ENCODE peak calls at places on chromosomes 4 and X, in six cellular contexts. Y is heart left ventricle, R is endodermal cell, Z is GM13976, W is stomach, G is osteocyte. C is an unnamed sample.

GRCh38 chrX:112536544-112536943 is 143.2 kb downstream of the LHFPL1 start:
- DNase-seq in G (no peak), R (peak), Y (no peak), Z (no peak), W (no peak), C (no peak)

GRCh38 chrX:137212078-137212632 is 178.4 kb upstream of the GPR101 start:
- DNase-seq in G (no peak), R (no peak), Y (no peak), Z (no peak), W (no peak), C (no peak)

GRCh38 chr4:105895609-105896460 is 564 bp downstream of the NPNT start:
- DNase-seq in Z (peak), G (no peak), W (no peak), R (peak), Y (peak), C (peak)

GRCh38 chr4:46016306-46016705 is 107.5 kb downstream of the GABRG1 start:
- DNase-seq in Y (no peak), G (no peak), Z (no peak), R (no peak), W (no peak), C (no peak)

GRCh38 chr4:156442961-156443360 is 489.3 kb upstream of the CTSO start:
- DNase-seq in W (no peak), R (no peak), Y (no peak), Z (no peak), G (no peak), C (no peak)

GRCh38 chrX:153333271-153333670 is 682 bp upstream of the ZNF275 start:
- DNase-seq in G (no peak), Z (no peak), R (no peak), Y (no peak), W (no peak), C (no peak)

GRCh38 chrX:12978205-12979010 is 3.5 kb downstream of the TMSB4X start:
- DNase-seq in G (no peak), R (peak), Y (peak), Z (no peak), W (peak), C (no peak)

GRCh38 chr4:109571494-109571893 is 11.4 kb downstream of the MCUB start:
- DNase-seq in G (no peak), Y (no peak), Z (no peak), R (no peak), W (no peak), C (no peak)

GRCh38 chr4:172813359-172813923 is 355.2 kb upstream of the GALNT7 start:
- DNase-seq in G (no peak), Y (no peak), R (no peak), W (no peak), Z (no peak), C (no peak)

GRCh38 chrX:129741880-129742758 is 3.3 kb downstream of the XPNPEP2 start:
- DNase-seq in W (no peak), Y (no peak), G (no peak), R (peak), Z (no peak), C (no peak)

GRCh38 chr4:25075851-25076250 is 45.1 kb upstream of the LGI2 start:
- DNase-seq in R (no peak), G (no peak), Z (no peak), W (no peak), Y (no peak), C (no peak)

GRCh38 chrX:115690554-115691216 is 129.7 kb downstream of the PLS3 start:
- DNase-seq in Y (peak), W (peak), G (peak), Z (peak), R (peak), C (peak)

GRCh38 chrX:96835660-96836289 is 47.9 kb upstream of the RPA4 start:
- DNase-seq in Z (no peak), W (no peak), Y (no peak), G (no peak), R (no peak), C (no peak)

GRCh38 chrX:42530027-42530426 is 247.9 kb downstream of the PPP1R2C start:
- DNase-seq in W (no peak), R (peak), G (no peak), Y (no peak), Z (no peak), C (peak)
- TF ChIP-seq CTCF in W (no peak), R (peak), G (no peak), Y (no peak), Z (no peak), C (no peak)

DNA sequence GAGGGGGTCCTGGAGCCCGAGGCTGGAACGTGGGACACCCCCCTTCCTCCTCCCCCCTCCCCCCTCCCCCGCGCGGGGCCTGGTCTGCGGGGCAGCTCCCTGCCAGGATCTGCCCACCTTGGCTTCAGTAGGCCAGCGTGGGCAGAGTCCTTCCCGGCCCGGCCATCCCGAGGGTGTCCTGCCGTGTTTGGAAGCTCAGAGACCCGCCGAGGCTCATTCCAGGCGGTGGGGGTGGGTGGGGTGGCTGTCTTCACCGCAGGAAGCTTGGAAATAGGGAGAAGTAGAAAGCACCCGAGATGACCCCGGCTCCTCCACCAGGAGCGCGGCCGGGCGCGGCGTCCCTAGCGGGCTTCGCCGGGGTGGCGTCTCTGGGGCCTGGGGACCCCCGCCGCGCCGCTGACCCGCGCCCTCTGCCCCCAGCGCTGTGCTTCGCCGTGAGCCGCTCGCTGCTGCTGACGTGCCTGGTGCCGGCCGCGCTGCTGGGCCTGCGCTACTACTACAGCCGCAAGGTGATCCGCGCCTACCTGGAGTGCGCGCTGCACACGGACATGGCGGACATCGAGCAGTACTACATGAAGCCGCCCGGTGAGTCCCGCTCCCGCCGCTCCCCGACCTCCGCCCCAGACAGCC is 1.6 kb downstream of the NAT8L start:
- DNase-seq in Z (no peak), W (no peak), Y (peak), R (peak), G (no peak), C (no peak)
- TF ChIP-seq CTCF in Z (no peak), W (no peak), Y (no peak), R (peak), G (no peak), C (no peak)

DNA sequence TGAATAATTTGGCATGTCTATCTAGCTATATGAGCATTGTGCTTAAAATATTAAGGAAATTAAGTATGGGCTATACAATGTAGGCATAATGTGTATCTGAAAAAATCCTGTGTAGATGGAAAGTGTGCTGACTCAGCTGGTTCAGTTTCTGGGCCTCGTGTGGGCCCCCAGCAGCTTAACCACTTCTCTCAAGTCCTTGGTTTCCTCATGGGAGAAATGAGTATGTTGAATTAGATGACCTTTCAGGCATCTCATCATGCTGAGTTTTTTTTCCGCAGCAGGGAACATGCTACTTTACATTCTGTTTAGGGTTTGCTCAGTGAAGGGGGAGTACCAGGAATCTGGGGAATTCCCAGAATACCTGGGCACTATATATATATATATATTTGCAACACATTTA is 30.5 kb downstream of the RHOH start:
- DNase-seq in Z (peak), W (no peak), G (no peak), R (no peak), Y (no peak), C (no peak)
- TF ChIP-seq CTCF in Z (no peak), W (no peak), G (no peak), R (no peak), Y (no peak), C (no peak)

DNA sequence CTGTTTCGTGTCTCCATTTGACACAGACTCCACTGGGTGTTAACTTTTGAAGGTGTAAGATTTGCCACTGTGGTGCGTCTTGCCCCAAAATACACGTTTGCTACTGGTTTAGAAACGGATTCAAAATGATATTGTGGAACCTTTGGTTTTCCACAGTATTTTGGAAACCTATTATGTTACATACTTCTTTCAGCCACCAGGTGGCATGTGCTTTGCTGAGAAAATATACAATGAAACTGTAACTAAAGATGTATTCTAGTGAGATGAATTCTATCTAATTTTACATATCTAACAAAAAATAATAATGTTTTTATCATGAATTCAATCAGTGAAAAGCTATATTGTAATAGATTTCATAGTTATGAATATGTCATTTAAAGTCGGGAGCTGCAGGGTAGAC is 28.4 kb upstream of the SLITRK4 start:
- DNase-seq in R (no peak), W (no peak), Z (no peak), G (no peak), Y (no peak), C (no peak)
- TF ChIP-seq CTCF in R (peak), W (no peak), Z (peak), G (peak), Y (peak), C (peak)

DNA sequence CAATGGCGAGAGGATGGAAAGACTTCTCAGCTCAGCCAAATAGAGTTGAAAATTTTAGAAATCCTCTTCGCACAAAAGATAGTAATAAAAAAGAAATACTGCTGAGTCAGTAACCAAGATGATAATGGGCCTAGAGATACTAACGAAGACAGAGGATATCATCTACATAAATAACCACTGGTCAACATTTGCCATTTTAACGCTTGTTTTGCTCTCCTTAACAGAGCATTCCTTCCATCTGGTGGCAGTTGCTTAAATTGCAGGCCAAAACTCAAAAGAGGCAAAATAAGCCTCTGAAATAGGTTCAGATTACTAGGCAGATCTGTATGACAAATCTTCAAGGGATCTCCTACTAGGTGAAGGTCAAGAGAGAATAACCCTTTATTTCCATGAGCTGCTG is 51.7 kb upstream of the MCF2 start:
- DNase-seq in Y (no peak), W (no peak), Z (no peak), G (no peak), R (peak), C (no peak)
- TF ChIP-seq CTCF in Y (peak), W (no peak), Z (peak), G (peak), R (peak), C (no peak)

C was measured in RWPE1.